ENCODE peak calls at places on chromosomes 16 and 17, in five cellular contexts. One of them, this sample, is unnamed.

GRCh38 chr16:3770530-3770929 is 53.2 kb upstream of the TRAP1 start:
- DNase-seq in ovary: no peak
- DNase-seq in A549: no peak
- DNase-seq in H1: no peak
- DNase-seq in SK-N-SH: no peak
- DNase-seq in this sample: no peak

GRCh38 chr17:27531469-27531948 is 75.3 kb downstream of the KSR1 start:
- DNase-seq in ovary: no peak
- DNase-seq in A549: no peak
- DNase-seq in H1: no peak
- DNase-seq in SK-N-SH: no peak
- DNase-seq in this sample: peak

GRCh38 chr16:64428463-64428862 is 693.4 kb downstream of the CDH11 start:
- DNase-seq in ovary: no peak
- DNase-seq in A549: no peak
- DNase-seq in H1: no peak
- DNase-seq in SK-N-SH: peak
- DNase-seq in this sample: no peak

GRCh38 chr16:12162151-12162559 is 185.6 kb downstream of the SNX29 start:
- DNase-seq in ovary: peak
- DNase-seq in A549: no peak
- DNase-seq in H1: no peak
- DNase-seq in SK-N-SH: no peak
- DNase-seq in this sample: no peak

GRCh38 chr16:2692948-2693651 is 10.8 kb downstream of the KCTD5 start:
- DNase-seq in ovary: peak
- DNase-seq in A549: no peak
- DNase-seq in H1: no peak
- DNase-seq in SK-N-SH: no peak
- DNase-seq in this sample: no peak

GRCh38 chr17:7015587-7016020 is 3.2 kb downstream of the RNASEK start:
- DNase-seq in ovary: peak
- DNase-seq in A549: no peak
- DNase-seq in H1: no peak
- DNase-seq in SK-N-SH: no peak
- DNase-seq in this sample: no peak

GRCh38 chr16:9484436-9484835 is 393.0 kb downstream of the HAPSTR1 start:
- DNase-seq in ovary: no peak
- DNase-seq in A549: no peak
- DNase-seq in H1: no peak
- DNase-seq in SK-N-SH: no peak
- DNase-seq in this sample: no peak

GRCh38 chr17:4739122-4740024 is at the start of the genes CXCL16 and ZMYND15:
- DNase-seq in ovary: peak
- DNase-seq in A549: peak
- DNase-seq in H1: no peak
- DNase-seq in SK-N-SH: peak
- DNase-seq in this sample: peak

GRCh38 chr16:54901606-54902005 is 29.1 kb upstream of the IRX5 start:
- DNase-seq in ovary: no peak
- DNase-seq in A549: no peak
- DNase-seq in H1: no peak
- DNase-seq in SK-N-SH: no peak
- DNase-seq in this sample: no peak

GRCh38 chr17:55585629-55586028 is 74.4 kb upstream of the SMIM36 start:
- DNase-seq in ovary: no peak
- DNase-seq in A549: no peak
- DNase-seq in H1: no peak
- DNase-seq in SK-N-SH: no peak
- DNase-seq in this sample: no peak

GRCh38 chr17:68384941-68385340 is 72.4 kb downstream of the WIPI1 start:
- DNase-seq in ovary: no peak
- DNase-seq in A549: no peak
- DNase-seq in H1: no peak
- DNase-seq in SK-N-SH: no peak
- DNase-seq in this sample: peak

GRCh38 chr17:81930142-81931125 is 2.9 kb upstream of the MAFG start:
- DNase-seq in ovary: peak
- DNase-seq in A549: no peak
- DNase-seq in H1: no peak
- DNase-seq in SK-N-SH: no peak
- DNase-seq in this sample: no peak

GRCh38 chr17:73394523-73395450 is 83.0 kb upstream of the CDC42EP4 start:
- DNase-seq in ovary: no peak
- DNase-seq in A549: no peak
- DNase-seq in H1: no peak
- DNase-seq in SK-N-SH: no peak
- DNase-seq in this sample: no peak

GRCh38 chr17:79650283-79650682 is 39.4 kb upstream of the RBFOX3 start:
- DNase-seq in ovary: no peak
- DNase-seq in A549: no peak
- DNase-seq in H1: no peak
- DNase-seq in SK-N-SH: no peak
- DNase-seq in this sample: peak

GRCh38 chr16:21157632-21158031 is 842 bp upstream of the LDAF1 start:
- DNase-seq in ovary: no peak
- DNase-seq in A549: no peak
- DNase-seq in H1: no peak
- DNase-seq in SK-N-SH: no peak
- DNase-seq in this sample: no peak

GRCh38 chr17:36002631-36003030 is 1.3 kb upstream of the CCL15 start:
- DNase-seq in ovary: no peak
- DNase-seq in A549: no peak
- DNase-seq in H1: no peak
- DNase-seq in SK-N-SH: no peak
- DNase-seq in this sample: no peak

GRCh38 chr17:36001109-36001735 is at the start of gene CCL15:
- DNase-seq in ovary: no peak
- DNase-seq in A549: no peak
- DNase-seq in H1: no peak
- DNase-seq in SK-N-SH: no peak
- DNase-seq in this sample: no peak

GRCh38 chr17:36004604-36005003 is 3.3 kb upstream of the CCL15 start:
- DNase-seq in ovary: no peak
- DNase-seq in A549: no peak
- DNase-seq in H1: no peak
- DNase-seq in SK-N-SH: no peak
- DNase-seq in this sample: no peak

GRCh38 chr17:36000730-36001108 is 634 bp downstream of the CCL15 start:
- DNase-seq in ovary: no peak
- DNase-seq in A549: no peak
- DNase-seq in H1: no peak
- DNase-seq in SK-N-SH: no peak
- DNase-seq in this sample: no peak

DNA sequence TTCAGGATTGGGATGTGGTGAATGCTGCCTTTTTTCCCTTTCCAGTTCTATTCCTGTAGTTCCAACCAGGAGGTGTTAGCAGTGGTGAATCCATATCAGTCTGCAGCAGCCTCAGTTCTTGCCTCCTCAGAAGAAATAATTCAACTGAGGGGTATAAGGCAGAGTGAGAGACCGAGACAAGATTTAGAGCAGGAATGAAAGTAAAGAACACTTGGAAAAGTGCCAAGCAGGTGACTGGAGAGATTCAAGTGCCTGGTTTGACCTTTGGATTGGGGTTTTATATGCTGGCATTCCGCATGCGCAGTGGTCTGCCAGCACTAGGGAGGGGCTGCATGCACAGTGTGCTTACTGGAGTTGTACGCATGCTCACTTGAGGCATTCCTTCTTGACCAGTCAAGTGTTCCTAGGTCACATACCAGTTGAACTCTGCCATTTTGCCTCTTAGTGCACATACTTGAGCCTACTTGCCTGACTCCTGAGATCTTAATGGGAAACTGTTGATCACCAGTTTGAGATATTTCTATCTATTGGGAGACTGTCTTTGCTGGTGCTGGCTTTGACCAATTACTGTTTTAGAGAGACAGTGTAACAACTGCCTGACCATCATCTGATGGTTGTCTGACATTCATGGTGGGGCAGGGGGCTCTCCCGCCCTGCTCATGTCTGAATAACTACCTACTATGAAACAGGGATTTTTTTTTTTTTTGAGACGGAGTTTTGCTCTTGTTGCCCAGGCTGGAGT is 680 bp upstream of the CCL15 start:
- DNase-seq in ovary: no peak
- DNase-seq in A549: no peak
- DNase-seq in H1: no peak
- DNase-seq in SK-N-SH: no peak
- DNase-seq in this sample: no peak
- TF ChIP-seq EP300 in ovary: no peak
- TF ChIP-seq EP300 in A549: no peak
- TF ChIP-seq EP300 in H1: no peak
- TF ChIP-seq EP300 in SK-N-SH: no peak
- TF ChIP-seq EP300 in this sample: no peak

GRCh38 chr17:3712811-3713463 is 10.8 kb upstream of the HASPIN start:
- DNase-seq in ovary: no peak
- DNase-seq in A549: no peak
- DNase-seq in H1: no peak
- DNase-seq in SK-N-SH: no peak
- DNase-seq in this sample: no peak
- TF ChIP-seq EP300 in ovary: no peak
- TF ChIP-seq EP300 in A549: no peak
- TF ChIP-seq EP300 in H1: no peak
- TF ChIP-seq EP300 in SK-N-SH: no peak
- TF ChIP-seq EP300 in this sample: no peak

GRCh38 chr16:67517178-67517492 is 11.5 kb upstream of the RIPOR1 start:
- DNase-seq in ovary: no peak
- DNase-seq in A549: no peak
- DNase-seq in H1: no peak
- DNase-seq in SK-N-SH: no peak
- DNase-seq in this sample: no peak

GRCh38 chr16:67525176-67525860 is 3.3 kb upstream of the RIPOR1 start:
- DNase-seq in ovary: no peak
- DNase-seq in A549: no peak
- DNase-seq in H1: no peak
- DNase-seq in SK-N-SH: no peak
- DNase-seq in this sample: no peak

GRCh38 chr16:67517661-67518423 is 10.8 kb upstream of the RIPOR1 start:
- DNase-seq in ovary: no peak
- DNase-seq in A549: no peak
- DNase-seq in H1: no peak
- DNase-seq in SK-N-SH: no peak
- DNase-seq in this sample: no peak

GRCh38 chr16:67518676-67519075 is 10.0 kb upstream of the RIPOR1 start:
- DNase-seq in ovary: no peak
- DNase-seq in A549: no peak
- DNase-seq in H1: no peak
- DNase-seq in SK-N-SH: no peak
- DNase-seq in this sample: no peak

DNA sequence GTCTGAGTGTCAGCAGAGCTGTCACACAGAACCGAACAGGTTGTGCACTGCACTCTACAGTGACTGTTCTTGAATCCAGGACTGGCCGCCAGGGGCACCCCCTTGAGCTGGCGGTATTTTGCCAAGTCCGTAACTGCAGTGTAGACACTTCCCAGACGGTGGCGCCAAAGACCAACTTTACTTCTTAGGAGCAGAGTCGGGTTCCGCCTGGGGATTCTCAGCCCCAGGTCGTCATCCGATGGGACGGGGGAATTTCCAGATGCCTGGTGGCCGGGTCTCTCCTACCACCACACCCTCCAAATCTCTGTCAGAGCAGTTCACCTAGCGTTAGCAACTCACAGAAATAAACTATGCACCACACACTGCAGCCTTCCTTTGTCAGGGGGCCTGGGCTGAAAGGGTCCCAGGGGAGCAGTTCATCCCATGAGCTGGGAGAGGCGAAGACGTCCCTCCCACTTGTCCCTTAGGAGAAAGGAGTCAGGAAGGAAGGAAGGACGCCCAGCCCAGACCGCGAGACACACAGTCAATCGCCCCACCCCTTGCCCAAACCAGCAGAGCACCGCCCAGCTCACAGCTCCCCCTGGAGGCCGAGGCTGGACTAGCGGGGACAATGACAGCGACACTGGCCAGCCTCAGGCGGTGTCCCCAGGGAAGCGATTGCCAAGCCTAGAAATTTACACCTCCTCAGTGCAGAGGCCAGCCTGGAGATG is 7.4 kb upstream of the RIPOR1 start:
- DNase-seq in ovary: peak
- DNase-seq in A549: peak
- DNase-seq in H1: peak
- DNase-seq in SK-N-SH: peak
- DNase-seq in this sample: peak
- TF ChIP-seq EP300 in ovary: no peak
- TF ChIP-seq EP300 in A549: no peak
- TF ChIP-seq EP300 in H1: peak
- TF ChIP-seq EP300 in SK-N-SH: no peak
- TF ChIP-seq EP300 in this sample: no peak

DNA sequence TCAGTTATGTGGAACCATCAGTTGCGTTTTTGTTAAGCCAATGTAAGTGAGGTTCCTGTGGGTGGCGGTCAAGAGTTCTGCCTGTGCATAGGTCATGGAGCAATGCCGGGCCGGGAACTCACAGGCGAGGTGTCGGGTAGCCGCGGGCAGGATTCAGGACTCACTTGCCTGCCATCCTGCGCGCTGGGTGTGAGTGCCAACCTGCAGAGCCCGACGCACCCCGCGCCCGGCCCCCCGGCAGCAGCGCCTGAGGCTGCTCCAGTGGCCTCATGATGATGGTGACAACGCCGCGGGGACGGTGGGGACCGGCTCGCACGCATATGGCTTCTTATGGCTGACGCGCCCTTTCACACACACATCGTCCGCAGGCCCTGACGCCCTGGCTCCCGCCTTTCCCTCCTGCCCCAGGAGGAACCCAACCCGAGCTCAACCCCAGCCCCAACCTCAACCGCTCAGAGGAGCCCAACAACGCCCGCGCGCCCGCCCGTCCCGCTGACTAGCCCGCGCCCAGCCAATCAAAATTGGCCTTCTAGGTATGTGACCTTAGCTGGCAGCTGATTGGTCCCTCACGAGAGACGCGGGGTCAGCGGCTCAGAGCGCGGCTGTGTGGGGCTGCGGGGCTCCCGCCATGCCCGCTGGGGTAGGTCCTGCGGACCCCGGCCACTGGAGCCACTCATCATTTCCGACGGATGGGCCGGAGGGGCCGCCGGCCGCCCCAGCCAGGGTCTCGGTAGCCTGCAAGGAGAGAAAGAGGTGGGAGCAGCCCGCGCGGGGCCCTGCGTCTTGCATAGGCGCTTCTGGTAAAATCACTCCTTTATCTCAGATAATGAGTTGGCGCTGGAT is at the start of gene C16orf95:
- DNase-seq in ovary: peak
- DNase-seq in A549: peak
- DNase-seq in H1: peak
- DNase-seq in SK-N-SH: peak
- DNase-seq in this sample: peak
- TF ChIP-seq EP300 in ovary: no peak
- TF ChIP-seq EP300 in A549: no peak
- TF ChIP-seq EP300 in H1: no peak
- TF ChIP-seq EP300 in SK-N-SH: no peak
- TF ChIP-seq EP300 in this sample: no peak

This sample was measured in sigmoid colon.